ENCODE peak calls at places on chromosomes 16 and 17, in four cellular contexts. One of them, this sample, is unnamed.
A peak's percentile ranks its signal among the peaks of the same experiment; 100 is the strongest.

GRCh38 chr17:45677770-45678169 is 106.3 kb upstream of the CRHR1 start:
- DNase-seq in activated naive CD8-positive, alpha-beta T cell treated with anti-CD3 and anti-CD28 coated beads, Interleukin-2, amount 50 U/mL, for 24 hours: no peak
- DNase-seq in RCC 7860: no peak
- DNase-seq in iris pigment epithelial cell: peak; percentile 8
- DNase-seq in this sample: no peak

GRCh38 chr17:40315206-40315605 is 6.2 kb downstream of the RARA start:
- DNase-seq in RCC 7860: no peak
- DNase-seq in activated naive CD8-positive, alpha-beta T cell treated with anti-CD3 and anti-CD28 coated beads, Interleukin-2, amount 50 U/mL, for 24 hours: no peak
- DNase-seq in iris pigment epithelial cell: no peak
- DNase-seq in this sample: peak; percentile 2

GRCh38 chr16:69405757-69406156 is 18.7 kb upstream of the CYB5B start:
- DNase-seq in activated naive CD8-positive, alpha-beta T cell treated with anti-CD3 and anti-CD28 coated beads, Interleukin-2, amount 50 U/mL, for 24 hours: no peak
- DNase-seq in RCC 7860: no peak
- DNase-seq in iris pigment epithelial cell: no peak
- DNase-seq in this sample: no peak

GRCh38 chr16:46620265-46621005 is 744 bp downstream of the SHCBP1 start:
- DNase-seq in iris pigment epithelial cell: peak; percentile 26
- DNase-seq in RCC 7860: peak; percentile 5
- DNase-seq in activated naive CD8-positive, alpha-beta T cell treated with anti-CD3 and anti-CD28 coated beads, Interleukin-2, amount 50 U/mL, for 24 hours: peak; percentile 19
- DNase-seq in this sample: peak; percentile 27

GRCh38 chr17:60947100-60947499 is 269.4 kb downstream of the BCAS3 start:
- DNase-seq in iris pigment epithelial cell: peak; percentile 10
- DNase-seq in RCC 7860: no peak
- DNase-seq in activated naive CD8-positive, alpha-beta T cell treated with anti-CD3 and anti-CD28 coated beads, Interleukin-2, amount 50 U/mL, for 24 hours: no peak
- DNase-seq in this sample: no peak

GRCh38 chr17:27513849-27514248 is 57.6 kb downstream of the KSR1 start:
- DNase-seq in iris pigment epithelial cell: no peak
- DNase-seq in activated naive CD8-positive, alpha-beta T cell treated with anti-CD3 and anti-CD28 coated beads, Interleukin-2, amount 50 U/mL, for 24 hours: no peak
- DNase-seq in RCC 7860: no peak
- DNase-seq in this sample: no peak

GRCh38 chr16:8934601-8935000 is 29.1 kb downstream of the USP7 start:
- DNase-seq in activated naive CD8-positive, alpha-beta T cell treated with anti-CD3 and anti-CD28 coated beads, Interleukin-2, amount 50 U/mL, for 24 hours: no peak
- DNase-seq in iris pigment epithelial cell: no peak
- DNase-seq in RCC 7860: no peak
- DNase-seq in this sample: no peak

GRCh38 chr17:30506423-30506822 is 29.2 kb downstream of the GOSR1 start:
- DNase-seq in activated naive CD8-positive, alpha-beta T cell treated with anti-CD3 and anti-CD28 coated beads, Interleukin-2, amount 50 U/mL, for 24 hours: no peak
- DNase-seq in iris pigment epithelial cell: no peak
- DNase-seq in RCC 7860: no peak
- DNase-seq in this sample: no peak

GRCh38 chr17:16129441-16129840 is 85.9 kb downstream of the NCOR1 start:
- DNase-seq in RCC 7860: no peak
- DNase-seq in iris pigment epithelial cell: no peak
- DNase-seq in activated naive CD8-positive, alpha-beta T cell treated with anti-CD3 and anti-CD28 coated beads, Interleukin-2, amount 50 U/mL, for 24 hours: no peak
- DNase-seq in this sample: no peak

GRCh38 chr17:30219315-30219714 is 16.2 kb downstream of the SLC6A4 start:
- DNase-seq in RCC 7860: no peak
- DNase-seq in iris pigment epithelial cell: no peak
- DNase-seq in activated naive CD8-positive, alpha-beta T cell treated with anti-CD3 and anti-CD28 coated beads, Interleukin-2, amount 50 U/mL, for 24 hours: no peak
- DNase-seq in this sample: no peak

GRCh38 chr16:56399492-56399891 is 25.9 kb downstream of the AMFR start:
- DNase-seq in RCC 7860: no peak
- DNase-seq in iris pigment epithelial cell: no peak
- DNase-seq in activated naive CD8-positive, alpha-beta T cell treated with anti-CD3 and anti-CD28 coated beads, Interleukin-2, amount 50 U/mL, for 24 hours: no peak
- DNase-seq in this sample: no peak

GRCh38 chr17:44159519-44160210 is 10.8 kb upstream of the ASB16 start:
- DNase-seq in activated naive CD8-positive, alpha-beta T cell treated with anti-CD3 and anti-CD28 coated beads, Interleukin-2, amount 50 U/mL, for 24 hours: no peak
- DNase-seq in iris pigment epithelial cell: peak; percentile 33
- DNase-seq in RCC 7860: no peak
- DNase-seq in this sample: peak; percentile 32